ENCODE peak calls at places on chromosomes 5 and 9, in eight cellular contexts. J is heart right ventricle, A is aorta, H is SJSA1, R is kidney, W is transverse colon, O is hepatocyte, I is thoracic aorta. P is an unnamed sample.
A peak's percentile ranks its signal among the peaks of the same experiment; 100 is the strongest.

GRCh38 chr9:123655681-123656423 is 274.1 kb downstream of the DENND1A start:
- DNase-seq in H (no peak), O (no peak), A (no peak), J (no peak), W (no peak), R (no peak), I (no peak), P (no peak)

GRCh38 chr5:146490089-146490843 is 25.7 kb downstream of the GPR151 start:
- DNase-seq in A (no peak), I (no peak), W (no peak), H (peak; percentile 12), J (no peak), R (no peak), O (no peak), P (no peak)

GRCh38 chr5:57317341-57317740 is 143.5 kb downstream of the GPBP1 start:
- DNase-seq in J (no peak), A (no peak), R (no peak), W (no peak), H (no peak), O (peak; percentile 19), I (no peak), P (no peak)

GRCh38 chr9:2418619-2419018 is 203.0 kb upstream of the VLDLR start:
- DNase-seq in H (no peak), R (no peak), I (no peak), O (no peak), J (no peak), W (no peak), A (no peak), P (no peak)

GRCh38 chr5:1865948-1866347 is 16.8 kb downstream of the IRX4 start:
- DNase-seq in R (no peak), O (no peak), A (no peak), W (no peak), J (no peak), H (no peak), I (no peak), P (no peak)

GRCh38 chr5:141051526-141051876 is 327 bp downstream of the PCDHB1 start:
- DNase-seq in J (no peak), I (no peak), A (no peak), W (no peak), O (peak; percentile 13), R (no peak), H (no peak), P (no peak)

GRCh38 chr5:176754376-176754942 is 55.9 kb upstream of the UNC5A start:
- DNase-seq in O (no peak), J (no peak), A (no peak), W (no peak), I (no peak), H (no peak), R (no peak), P (no peak)

GRCh38 chr5:73306741-73307275 is 133.8 kb downstream of the TMEM174 start:
- DNase-seq in A (no peak), O (no peak), H (no peak), I (no peak), W (no peak), R (no peak), J (no peak), P (no peak)

GRCh38 chr9:1411826-1412225 is 361.7 kb downstream of the DMRT2 start:
- DNase-seq in O (no peak), I (no peak), J (no peak), R (no peak), W (no peak), H (no peak), A (no peak), P (no peak)
- H3K36me3 ChIP-seq in O (no peaks in the 10 kb centered on the region), I (no peaks in the 10 kb centered on the region), J (no peaks in the 10 kb centered on the region), R (no peaks in the 10 kb centered on the region), W (no peaks in the 10 kb centered on the region), H (no peaks in the 10 kb centered on the region), A (no peaks in the 10 kb centered on the region), P (no peaks in the 10 kb centered on the region)

GRCh38 chr9:129027224-129027684 is 877 bp downstream of the SH3GLB2 start:
- DNase-seq in W (no peak), H (no peak), O (no peak), I (no peak), R (no peak), A (no peak), J (no peak), P (no peak)
- H3K4me1 ChIP-seq in W (peaks cover 31% of the 10 kb centered on the region), H (peaks cover 14% of the 10 kb centered on the region), O (peaks cover 24% of the 10 kb centered on the region), I (peaks cover 12% of the 10 kb centered on the region), R (peaks cover 15% of the 10 kb centered on the region), A (no peaks in the 10 kb centered on the region), J (peaks cover 42% of the 10 kb centered on the region), P (peaks cover 14% of the 10 kb centered on the region)

DNA sequence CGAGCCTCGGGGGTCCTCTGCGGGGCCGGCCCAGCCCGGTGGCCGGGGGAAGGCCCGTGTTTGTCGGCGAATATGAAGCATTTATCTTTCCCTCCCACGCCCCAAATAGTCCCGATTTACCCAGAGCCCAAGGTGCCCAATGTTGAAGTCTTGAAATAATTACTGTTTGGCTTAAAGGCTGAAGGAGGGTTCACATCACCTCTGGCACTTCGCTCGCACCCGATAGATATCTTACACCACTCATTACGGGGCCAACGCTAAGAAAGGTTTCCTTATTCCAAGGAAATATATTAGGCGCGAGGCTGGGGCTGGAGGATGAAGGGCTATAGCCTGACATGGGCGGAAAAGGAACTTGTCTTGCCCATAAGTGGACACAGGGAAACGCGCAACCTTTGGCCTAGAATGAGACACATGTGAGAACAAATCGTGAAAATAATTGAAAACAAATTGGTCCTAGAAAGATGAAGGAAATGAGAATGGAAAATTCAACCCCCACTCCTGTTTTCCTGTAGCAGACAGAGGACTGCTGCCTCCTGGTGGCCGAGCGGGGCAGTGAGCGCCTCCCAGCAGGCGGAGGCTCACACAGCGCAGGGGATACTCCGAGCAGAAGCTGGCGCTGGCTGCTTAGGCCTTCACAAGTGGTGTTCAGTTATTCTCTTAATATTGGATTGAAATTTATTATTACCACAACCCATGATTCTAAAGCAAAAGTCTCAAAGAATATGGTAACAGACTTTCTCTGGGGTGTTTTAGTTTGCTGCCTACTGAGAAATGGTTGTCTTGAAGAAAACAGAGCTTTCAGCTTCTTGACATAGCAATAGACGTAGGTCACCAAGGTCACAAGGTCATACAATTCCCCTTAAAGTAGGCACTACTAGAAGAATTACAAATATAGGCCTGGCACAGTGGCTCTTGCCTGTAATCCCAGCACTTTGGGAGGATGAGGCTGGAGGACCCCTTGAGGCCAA is 7.9 kb downstream of the CCL21 start:
- DNase-seq in O (peak; percentile 91), W (peak; percentile 91), A (peak; percentile 97), J (peak; percentile 88), H (peak; percentile 55), I (peak; percentile 51), R (peak; percentile 93), P (peak; percentile 94)
- H3K27ac ChIP-seq in O (no peak overlapping the region), W (peak overlapping the region; percentile 68), A (peak overlapping the region; percentile 52), J (peak overlapping the region; percentile 73), H (no peak overlapping the region), I (peak overlapping the region; percentile 72), R (no peak overlapping the region), P (peak overlapping the region; percentile 22)

GRCh38 chr9:137097761-137098462 is 11.1 kb downstream of the MAN1B1 start:
- DNase-seq in W (no peak), I (no peak), H (no peak), R (no peak), O (no peak), J (no peak), A (peak; percentile 59), P (no peak)
- H3K36me3 ChIP-seq in W (peaks cover 9% of the 10 kb centered on the region), I (peaks cover 60% of the 10 kb centered on the region), H (peaks cover 25% of the 10 kb centered on the region), R (peaks cover 28% of the 10 kb centered on the region), O (no peaks in the 10 kb centered on the region), J (peaks cover 73% of the 10 kb centered on the region), A (no peaks in the 10 kb centered on the region), P (peaks cover 100% of the 10 kb centered on the region)

DNA sequence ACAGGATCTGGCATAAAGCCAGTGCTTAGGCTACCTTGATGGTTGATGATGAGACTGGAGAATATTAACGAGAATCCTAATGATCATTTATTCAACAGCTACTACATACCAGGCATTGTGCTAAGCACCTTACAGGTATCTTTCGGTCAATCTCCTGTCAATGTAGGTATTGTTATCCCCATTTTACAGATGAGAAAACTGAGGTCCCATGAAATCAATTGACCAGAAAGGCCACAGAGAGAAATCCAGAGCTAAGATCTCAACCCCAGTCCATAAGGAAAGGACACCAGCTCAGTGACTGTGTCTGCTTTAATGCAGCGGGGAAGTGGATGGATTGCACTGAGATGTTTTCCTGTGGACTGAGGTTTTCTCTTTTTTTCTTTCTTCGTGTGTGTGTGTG is 63.3 kb downstream of the ARHGEF37 start:
- DNase-seq in O (no peak), J (no peak), A (no peak), R (no peak), W (no peak), H (no peak), I (no peak), P (no peak)
- H3K4me1 ChIP-seq in O (no peaks in the 10 kb centered on the region), J (peaks cover 12% of the 10 kb centered on the region), A (no peaks in the 10 kb centered on the region), R (peaks cover 12% of the 10 kb centered on the region), W (peaks cover 17% of the 10 kb centered on the region), H (no peaks in the 10 kb centered on the region), I (no peaks in the 10 kb centered on the region), P (no peaks in the 10 kb centered on the region)